ENCODE peak calls at places on chromosomes 1 and 21, in four cellular contexts. One of them, this sample, is unnamed.

GRCh38 chr1:116472431-116472961 is 98.3 kb downstream of the CD58 start:
- DNase-seq in heart left ventricle: no peak
- DNase-seq in brain microvascular endothelial cell: no peak
- DNase-seq in osteoblast: no peak
- DNase-seq in this sample: no peak

GRCh38 chr1:11339346-11340247 is 66.6 kb downstream of the UBIAD1 start:
- DNase-seq in heart left ventricle: no peak
- DNase-seq in brain microvascular endothelial cell: no peak
- DNase-seq in osteoblast: peak
- DNase-seq in this sample: peak

GRCh38 chr1:207847116-207847515 is 63.8 kb downstream of the CD34 start:
- DNase-seq in heart left ventricle: no peak
- DNase-seq in brain microvascular endothelial cell: peak
- DNase-seq in osteoblast: no peak
- DNase-seq in this sample: no peak

GRCh38 chr1:226376300-226376699 is 31.6 kb downstream of the PARP1 start:
- DNase-seq in heart left ventricle: no peak
- DNase-seq in brain microvascular endothelial cell: no peak
- DNase-seq in osteoblast: no peak
- DNase-seq in this sample: no peak

GRCh38 chr1:10308001-10308400 is 90.9 kb upstream of the PGD start:
- DNase-seq in heart left ventricle: no peak
- DNase-seq in brain microvascular endothelial cell: no peak
- DNase-seq in osteoblast: no peak
- DNase-seq in this sample: no peak

GRCh38 chr1:65027699-65028358 is 61.5 kb upstream of the JAK1 start:
- DNase-seq in heart left ventricle: peak
- DNase-seq in brain microvascular endothelial cell: no peak
- DNase-seq in osteoblast: no peak
- DNase-seq in this sample: no peak

GRCh38 chr1:38527373-38527966 is 332.1 kb downstream of the RRAGC start:
- DNase-seq in heart left ventricle: no peak
- DNase-seq in brain microvascular endothelial cell: no peak
- DNase-seq in osteoblast: no peak
- DNase-seq in this sample: peak

GRCh38 chr1:226627050-226627755 is 78.6 kb downstream of the STUM start:
- DNase-seq in heart left ventricle: no peak
- DNase-seq in brain microvascular endothelial cell: no peak
- DNase-seq in osteoblast: peak
- DNase-seq in this sample: no peak

GRCh38 chr1:83673287-83673686 is 325.6 kb downstream of the TTLL7 start:
- DNase-seq in heart left ventricle: no peak
- DNase-seq in brain microvascular endothelial cell: no peak
- DNase-seq in osteoblast: no peak
- DNase-seq in this sample: no peak

GRCh38 chr21:46094401-46095105 is 3.4 kb upstream of the COL6A2 start:
- DNase-seq in heart left ventricle: no peak
- DNase-seq in brain microvascular endothelial cell: no peak
- DNase-seq in osteoblast: peak
- DNase-seq in this sample: no peak

GRCh38 chr1:79716481-79716880 is 710.0 kb upstream of the ADGRL4 start:
- DNase-seq in heart left ventricle: no peak
- DNase-seq in brain microvascular endothelial cell: peak
- DNase-seq in osteoblast: no peak
- DNase-seq in this sample: peak

DNA sequence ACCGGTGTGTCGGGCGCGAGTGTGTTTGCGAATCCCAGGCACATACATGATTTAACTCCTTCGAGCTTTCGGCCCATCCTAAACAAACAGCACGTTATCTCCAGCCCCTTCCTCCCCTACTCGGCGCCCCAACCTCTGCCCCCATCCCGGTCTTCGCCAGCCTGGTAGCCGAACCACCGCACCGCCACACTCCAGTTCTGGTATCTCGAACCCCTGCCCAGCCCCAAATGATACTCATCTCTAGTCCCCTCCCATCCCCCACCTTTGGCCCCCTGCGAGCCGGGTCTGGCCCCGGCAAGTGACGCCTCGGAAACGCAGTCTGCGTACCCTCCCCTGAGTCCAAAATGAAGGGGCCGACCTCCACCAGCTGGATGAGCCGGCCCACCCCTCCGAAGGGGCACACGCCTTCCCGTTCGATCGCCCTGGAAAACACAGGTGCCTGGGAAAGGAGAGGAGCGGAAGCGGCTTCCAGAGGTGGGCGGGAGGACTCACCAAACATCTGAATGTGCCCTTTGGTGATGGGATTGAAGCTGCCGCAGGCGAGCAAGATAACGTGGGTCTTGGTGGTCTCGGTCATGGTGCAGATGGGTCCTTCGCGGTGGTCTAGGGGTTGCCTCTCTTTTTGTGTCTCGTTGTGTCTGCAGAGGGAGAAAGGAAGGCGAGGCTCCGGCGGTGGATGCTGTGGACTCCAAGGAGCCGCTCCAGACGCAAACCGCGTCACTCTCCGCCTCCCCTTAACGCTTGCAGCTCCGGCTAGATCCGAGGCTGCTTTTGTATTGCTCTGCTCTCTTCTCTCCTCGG is at the start of gene NMNAT2:
- DNase-seq in heart left ventricle: no peak
- DNase-seq in brain microvascular endothelial cell: peak
- DNase-seq in osteoblast: no peak
- DNase-seq in this sample: peak
- H3K4me3 ChIP-seq in heart left ventricle: peak
- H3K4me3 ChIP-seq in brain microvascular endothelial cell: peak
- H3K4me3 ChIP-seq in osteoblast: peak
- H3K4me3 ChIP-seq in this sample: peak

DNA sequence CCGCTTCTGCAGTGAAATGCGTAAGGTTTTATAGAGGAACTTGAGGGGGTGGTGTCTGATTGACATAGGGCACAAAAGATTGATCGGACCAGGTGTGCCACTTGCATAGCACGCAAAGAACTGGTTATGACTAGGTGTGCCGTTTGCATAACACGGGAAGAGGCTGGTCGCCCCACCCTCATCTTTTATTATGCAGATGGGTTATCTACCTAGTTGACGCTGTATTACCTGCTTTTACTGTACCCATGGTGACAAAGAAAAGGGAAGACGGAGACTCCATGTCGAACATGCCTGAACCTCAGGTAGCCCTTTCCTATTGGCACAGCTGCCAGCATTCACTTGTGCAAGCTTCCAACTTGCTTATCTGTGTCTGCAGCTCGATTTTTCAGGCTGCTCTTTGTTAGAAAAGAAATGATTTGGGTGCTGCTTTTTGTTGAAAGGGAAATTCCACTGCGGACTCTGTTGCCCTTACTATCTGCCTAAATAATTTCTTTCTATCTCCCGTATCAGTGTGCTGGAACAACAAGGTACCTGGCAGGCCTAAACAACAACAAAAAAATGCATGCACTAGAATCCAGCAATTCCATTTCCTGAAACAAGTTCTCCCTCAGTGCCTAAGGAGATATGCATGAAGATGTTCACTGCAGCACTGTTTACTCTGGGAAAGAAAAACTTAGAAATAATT is 194.4 kb upstream of the KAZN start:
- DNase-seq in heart left ventricle: no peak
- DNase-seq in brain microvascular endothelial cell: no peak
- DNase-seq in osteoblast: no peak
- DNase-seq in this sample: no peak
- H3K4me3 ChIP-seq in heart left ventricle: no peak
- H3K4me3 ChIP-seq in brain microvascular endothelial cell: no peak
- H3K4me3 ChIP-seq in osteoblast: no peak
- H3K4me3 ChIP-seq in this sample: no peak

DNA sequence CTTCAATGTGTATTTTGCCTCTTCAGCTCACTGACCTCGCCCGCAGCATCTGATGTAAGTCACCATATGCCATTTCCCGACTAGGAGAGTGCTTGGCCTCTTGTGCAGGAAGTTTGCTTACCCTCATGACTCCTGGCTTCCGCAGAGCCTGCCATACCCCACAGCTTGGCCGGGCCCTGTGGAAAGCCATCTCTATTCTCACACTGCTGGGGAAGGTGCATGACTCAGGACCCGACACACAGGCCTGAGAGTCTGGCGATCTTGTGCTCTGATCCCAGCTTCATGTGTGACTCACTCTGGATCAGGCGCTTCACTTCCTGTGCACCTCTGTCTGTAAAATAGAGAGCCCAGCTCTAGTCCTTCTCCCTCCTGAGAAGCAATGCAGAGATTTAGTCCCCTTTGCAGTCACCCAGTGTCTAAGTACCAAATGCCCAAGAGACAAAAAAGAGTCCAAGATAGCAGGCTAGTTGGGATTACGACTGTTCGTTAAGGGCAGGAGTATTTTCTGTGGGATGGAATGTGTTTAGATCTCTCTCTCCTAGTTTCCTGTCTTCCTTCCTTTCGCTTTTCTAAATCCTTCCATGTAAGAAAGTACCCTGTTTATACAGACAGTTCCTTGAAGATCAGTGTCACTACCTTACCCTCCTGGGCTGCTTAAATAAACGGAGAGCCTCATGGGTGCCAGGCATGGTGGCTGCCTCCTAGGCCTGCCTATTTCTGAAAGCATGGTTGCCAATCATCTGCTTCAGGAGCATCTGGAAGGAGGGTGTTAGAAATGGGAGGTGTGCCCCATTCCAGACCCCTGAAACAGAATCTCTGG is 62.8 kb upstream of the KIF26B start:
- DNase-seq in heart left ventricle: peak
- DNase-seq in brain microvascular endothelial cell: peak
- DNase-seq in osteoblast: peak
- DNase-seq in this sample: no peak
- H3K4me3 ChIP-seq in heart left ventricle: no peak
- H3K4me3 ChIP-seq in brain microvascular endothelial cell: no peak
- H3K4me3 ChIP-seq in osteoblast: peak
- H3K4me3 ChIP-seq in this sample: no peak

DNA sequence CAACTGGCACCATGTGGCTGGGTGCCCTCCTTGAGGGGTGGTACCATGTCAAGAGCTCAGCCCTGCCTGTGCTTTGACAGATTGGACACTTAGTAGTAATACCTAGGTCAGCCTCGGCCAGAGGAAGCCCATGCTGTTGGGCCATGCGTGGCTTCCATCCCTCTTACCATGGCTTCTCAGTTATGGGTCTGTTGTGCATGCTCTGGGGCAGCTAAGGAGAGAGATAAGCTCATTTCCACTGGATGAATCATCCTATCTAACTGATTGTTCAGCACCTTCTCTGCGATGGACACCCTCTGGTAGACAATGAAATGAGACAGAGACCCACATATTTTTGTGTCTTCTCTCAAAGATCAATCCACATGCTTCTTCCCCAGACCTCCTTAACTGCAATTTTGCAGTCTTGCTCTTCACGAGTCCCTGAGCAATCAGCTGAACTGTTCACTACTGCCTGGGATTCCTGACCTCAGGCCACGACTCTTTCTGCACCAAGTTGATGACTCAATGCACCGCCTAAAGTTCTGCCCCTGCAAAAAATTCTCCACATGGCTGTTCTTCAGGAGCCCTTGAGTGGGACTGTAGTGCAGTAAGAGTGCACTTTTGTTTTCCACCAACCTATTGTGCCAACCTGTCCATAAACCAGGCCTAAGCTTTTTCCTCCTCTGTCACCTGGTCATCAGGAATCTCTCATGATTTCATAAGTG is 6.9 kb upstream of the TRIM62 start:
- DNase-seq in heart left ventricle: no peak
- DNase-seq in brain microvascular endothelial cell: no peak
- DNase-seq in osteoblast: no peak
- DNase-seq in this sample: no peak
- H3K4me3 ChIP-seq in heart left ventricle: no peak
- H3K4me3 ChIP-seq in brain microvascular endothelial cell: no peak
- H3K4me3 ChIP-seq in osteoblast: no peak
- H3K4me3 ChIP-seq in this sample: no peak

DNA sequence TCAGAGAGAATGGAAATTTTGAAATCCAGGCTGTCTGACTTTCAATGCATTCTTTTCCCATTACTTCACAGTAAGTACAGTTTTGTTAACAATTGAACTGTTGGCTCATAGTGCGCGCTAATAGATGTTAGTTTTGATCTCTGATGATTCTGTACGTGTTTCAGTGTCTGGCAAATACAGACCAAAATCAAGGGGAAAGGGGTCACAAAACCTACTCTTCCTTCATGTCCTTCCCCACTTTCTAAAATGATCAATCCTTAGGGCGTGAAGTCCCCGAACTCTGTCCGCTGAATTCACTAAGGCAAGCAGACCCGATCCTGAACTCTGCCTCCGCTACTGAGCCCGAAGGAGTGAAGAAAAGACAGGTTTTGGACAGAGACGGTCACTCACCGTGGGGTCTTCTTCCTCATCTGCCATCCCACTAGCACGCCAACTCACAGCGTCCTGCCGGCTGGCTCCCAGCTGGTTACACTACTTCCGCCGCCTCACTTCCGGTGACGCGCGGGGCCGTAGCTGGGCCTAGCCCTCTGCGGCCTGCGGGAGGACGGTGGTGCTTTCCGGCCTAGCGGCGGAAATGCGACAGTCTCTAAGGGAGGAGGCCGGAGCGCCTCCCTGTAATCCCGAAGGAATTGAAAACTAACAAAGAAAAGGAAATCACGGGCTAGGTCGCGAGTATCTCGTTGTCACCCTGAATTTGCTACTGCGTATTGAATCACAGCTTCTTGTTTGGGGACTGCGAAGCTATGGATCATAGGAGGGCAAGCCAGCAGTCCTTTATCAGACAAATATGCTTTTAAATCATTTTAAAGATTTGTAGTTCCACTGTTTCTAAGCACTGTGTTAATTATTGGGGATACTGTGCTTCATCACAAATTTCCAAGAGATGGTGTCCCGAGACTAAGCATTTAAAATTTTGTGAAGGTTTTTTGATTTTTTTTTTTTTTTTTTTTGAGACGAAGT is at the start of gene TAF13:
- DNase-seq in heart left ventricle: peak
- DNase-seq in brain microvascular endothelial cell: peak
- DNase-seq in osteoblast: peak
- DNase-seq in this sample: peak
- H3K4me3 ChIP-seq in heart left ventricle: peak
- H3K4me3 ChIP-seq in brain microvascular endothelial cell: peak
- H3K4me3 ChIP-seq in osteoblast: peak
- H3K4me3 ChIP-seq in this sample: peak